ENCODE peak calls at places on chromosomes 1 and 21, in nine cellular contexts. One of them, this sample, is unnamed.

GRCh38 chr1:173531069-173531693 is 54.0 kb downstream of the PRDX6 start:
- ATAC-seq in central memory CD8-positive, alpha-beta T cell: no peak
- ATAC-seq in naive thymus-derived CD8-positive, alpha-beta T cell: no peak
- ATAC-seq in activated CD4-positive, alpha-beta T cell treated with anti-CD3 and anti-CD28 coated beads for 36 hours: no peak
- ATAC-seq in CD4-positive, alpha-beta T cell: no peak
- ATAC-seq in left lung: no peak
- ATAC-seq in T-cell: no peak
- ATAC-seq in effector memory CD8-positive, alpha-beta T cell: no peak
- ATAC-seq in gastroesophageal sphincter: no peak
- ATAC-seq in this sample: peak

GRCh38 chr1:205585169-205585834 is 46.5 kb downstream of the ELK4 start:
- ATAC-seq in central memory CD8-positive, alpha-beta T cell: no peak
- ATAC-seq in naive thymus-derived CD8-positive, alpha-beta T cell: no peak
- ATAC-seq in activated CD4-positive, alpha-beta T cell treated with anti-CD3 and anti-CD28 coated beads for 36 hours: no peak
- ATAC-seq in CD4-positive, alpha-beta T cell: no peak
- ATAC-seq in left lung: no peak
- ATAC-seq in T-cell: no peak
- ATAC-seq in effector memory CD8-positive, alpha-beta T cell: no peak
- ATAC-seq in gastroesophageal sphincter: no peak
- ATAC-seq in this sample: no peak

GRCh38 chr1:202923533-202923932 is 3.5 kb downstream of the KLHL12 start:
- ATAC-seq in central memory CD8-positive, alpha-beta T cell: no peak
- ATAC-seq in naive thymus-derived CD8-positive, alpha-beta T cell: no peak
- ATAC-seq in activated CD4-positive, alpha-beta T cell treated with anti-CD3 and anti-CD28 coated beads for 36 hours: no peak
- ATAC-seq in CD4-positive, alpha-beta T cell: no peak
- ATAC-seq in left lung: no peak
- ATAC-seq in T-cell: no peak
- ATAC-seq in effector memory CD8-positive, alpha-beta T cell: no peak
- ATAC-seq in gastroesophageal sphincter: no peak
- ATAC-seq in this sample: no peak

GRCh38 chr1:10652626-10653025 is 143.8 kb downstream of the CASZ1 start:
- ATAC-seq in central memory CD8-positive, alpha-beta T cell: no peak
- ATAC-seq in naive thymus-derived CD8-positive, alpha-beta T cell: no peak
- ATAC-seq in activated CD4-positive, alpha-beta T cell treated with anti-CD3 and anti-CD28 coated beads for 36 hours: no peak
- ATAC-seq in CD4-positive, alpha-beta T cell: no peak
- ATAC-seq in left lung: peak
- ATAC-seq in T-cell: no peak
- ATAC-seq in effector memory CD8-positive, alpha-beta T cell: no peak
- ATAC-seq in gastroesophageal sphincter: no peak
- ATAC-seq in this sample: no peak

GRCh38 chr1:224739303-224739996 is 123.3 kb downstream of the CNIH3 start:
- ATAC-seq in central memory CD8-positive, alpha-beta T cell: no peak
- ATAC-seq in naive thymus-derived CD8-positive, alpha-beta T cell: no peak
- ATAC-seq in activated CD4-positive, alpha-beta T cell treated with anti-CD3 and anti-CD28 coated beads for 36 hours: no peak
- ATAC-seq in CD4-positive, alpha-beta T cell: no peak
- ATAC-seq in left lung: no peak
- ATAC-seq in T-cell: no peak
- ATAC-seq in effector memory CD8-positive, alpha-beta T cell: no peak
- ATAC-seq in gastroesophageal sphincter: no peak
- ATAC-seq in this sample: no peak

GRCh38 chr1:109668123-109668800 is 405 bp downstream of the GSTM2 start:
- ATAC-seq in central memory CD8-positive, alpha-beta T cell: peak
- ATAC-seq in naive thymus-derived CD8-positive, alpha-beta T cell: peak
- ATAC-seq in activated CD4-positive, alpha-beta T cell treated with anti-CD3 and anti-CD28 coated beads for 36 hours: peak
- ATAC-seq in CD4-positive, alpha-beta T cell: peak
- ATAC-seq in left lung: peak
- ATAC-seq in T-cell: peak
- ATAC-seq in effector memory CD8-positive, alpha-beta T cell: no peak
- ATAC-seq in gastroesophageal sphincter: no peak
- ATAC-seq in this sample: peak

GRCh38 chr1:108045370-108045950 is 80.5 kb upstream of the VAV3 start:
- ATAC-seq in central memory CD8-positive, alpha-beta T cell: no peak
- ATAC-seq in naive thymus-derived CD8-positive, alpha-beta T cell: no peak
- ATAC-seq in activated CD4-positive, alpha-beta T cell treated with anti-CD3 and anti-CD28 coated beads for 36 hours: peak
- ATAC-seq in CD4-positive, alpha-beta T cell: peak
- ATAC-seq in left lung: no peak
- ATAC-seq in T-cell: peak
- ATAC-seq in effector memory CD8-positive, alpha-beta T cell: no peak
- ATAC-seq in gastroesophageal sphincter: no peak
- ATAC-seq in this sample: no peak

GRCh38 chr1:1162597-1163537 is 10.8 kb upstream of the TTLL10 start:
- ATAC-seq in central memory CD8-positive, alpha-beta T cell: no peak
- ATAC-seq in naive thymus-derived CD8-positive, alpha-beta T cell: no peak
- ATAC-seq in activated CD4-positive, alpha-beta T cell treated with anti-CD3 and anti-CD28 coated beads for 36 hours: no peak
- ATAC-seq in CD4-positive, alpha-beta T cell: no peak
- ATAC-seq in left lung: peak
- ATAC-seq in T-cell: no peak
- ATAC-seq in effector memory CD8-positive, alpha-beta T cell: no peak
- ATAC-seq in gastroesophageal sphincter: no peak
- ATAC-seq in this sample: no peak

GRCh38 chr21:35699360-35699759 is 361.0 kb downstream of the SETD4 start:
- ATAC-seq in central memory CD8-positive, alpha-beta T cell: no peak
- ATAC-seq in naive thymus-derived CD8-positive, alpha-beta T cell: no peak
- ATAC-seq in activated CD4-positive, alpha-beta T cell treated with anti-CD3 and anti-CD28 coated beads for 36 hours: no peak
- ATAC-seq in CD4-positive, alpha-beta T cell: no peak
- ATAC-seq in left lung: peak
- ATAC-seq in T-cell: no peak
- ATAC-seq in effector memory CD8-positive, alpha-beta T cell: no peak
- ATAC-seq in gastroesophageal sphincter: no peak
- ATAC-seq in this sample: no peak

GRCh38 chr1:27785763-27786162 is 12.7 kb downstream of the STX12 start:
- ATAC-seq in central memory CD8-positive, alpha-beta T cell: no peak
- ATAC-seq in naive thymus-derived CD8-positive, alpha-beta T cell: no peak
- ATAC-seq in activated CD4-positive, alpha-beta T cell treated with anti-CD3 and anti-CD28 coated beads for 36 hours: no peak
- ATAC-seq in CD4-positive, alpha-beta T cell: no peak
- ATAC-seq in left lung: peak
- ATAC-seq in T-cell: no peak
- ATAC-seq in effector memory CD8-positive, alpha-beta T cell: no peak
- ATAC-seq in gastroesophageal sphincter: no peak
- ATAC-seq in this sample: peak

GRCh38 chr21:40404319-40404906 is 442.5 kb downstream of the DSCAM start:
- ATAC-seq in central memory CD8-positive, alpha-beta T cell: no peak
- ATAC-seq in naive thymus-derived CD8-positive, alpha-beta T cell: no peak
- ATAC-seq in activated CD4-positive, alpha-beta T cell treated with anti-CD3 and anti-CD28 coated beads for 36 hours: no peak
- ATAC-seq in CD4-positive, alpha-beta T cell: no peak
- ATAC-seq in left lung: peak
- ATAC-seq in T-cell: no peak
- ATAC-seq in effector memory CD8-positive, alpha-beta T cell: no peak
- ATAC-seq in gastroesophageal sphincter: peak
- ATAC-seq in this sample: no peak

GRCh38 chr1:223765036-223765718 is 52.8 kb downstream of the CAPN2 start:
- ATAC-seq in central memory CD8-positive, alpha-beta T cell: no peak
- ATAC-seq in naive thymus-derived CD8-positive, alpha-beta T cell: no peak
- ATAC-seq in activated CD4-positive, alpha-beta T cell treated with anti-CD3 and anti-CD28 coated beads for 36 hours: no peak
- ATAC-seq in CD4-positive, alpha-beta T cell: no peak
- ATAC-seq in left lung: peak
- ATAC-seq in T-cell: no peak
- ATAC-seq in effector memory CD8-positive, alpha-beta T cell: no peak
- ATAC-seq in gastroesophageal sphincter: peak
- ATAC-seq in this sample: peak

GRCh38 chr1:240019524-240019923 is 72.2 kb upstream of the FMN2 start:
- ATAC-seq in central memory CD8-positive, alpha-beta T cell: no peak
- ATAC-seq in naive thymus-derived CD8-positive, alpha-beta T cell: no peak
- ATAC-seq in activated CD4-positive, alpha-beta T cell treated with anti-CD3 and anti-CD28 coated beads for 36 hours: no peak
- ATAC-seq in CD4-positive, alpha-beta T cell: no peak
- ATAC-seq in left lung: no peak
- ATAC-seq in T-cell: no peak
- ATAC-seq in effector memory CD8-positive, alpha-beta T cell: no peak
- ATAC-seq in gastroesophageal sphincter: no peak
- ATAC-seq in this sample: no peak

GRCh38 chr1:163346326-163346870 is 24.6 kb downstream of the NUF2 start:
- ATAC-seq in central memory CD8-positive, alpha-beta T cell: no peak
- ATAC-seq in naive thymus-derived CD8-positive, alpha-beta T cell: no peak
- ATAC-seq in activated CD4-positive, alpha-beta T cell treated with anti-CD3 and anti-CD28 coated beads for 36 hours: no peak
- ATAC-seq in CD4-positive, alpha-beta T cell: no peak
- ATAC-seq in left lung: no peak
- ATAC-seq in T-cell: no peak
- ATAC-seq in effector memory CD8-positive, alpha-beta T cell: no peak
- ATAC-seq in gastroesophageal sphincter: no peak
- ATAC-seq in this sample: peak

GRCh38 chr1:54814148-54814498 is 13.0 kb upstream of the TTC22 start:
- ATAC-seq in central memory CD8-positive, alpha-beta T cell: no peak
- ATAC-seq in naive thymus-derived CD8-positive, alpha-beta T cell: no peak
- ATAC-seq in activated CD4-positive, alpha-beta T cell treated with anti-CD3 and anti-CD28 coated beads for 36 hours: no peak
- ATAC-seq in CD4-positive, alpha-beta T cell: no peak
- ATAC-seq in left lung: no peak
- ATAC-seq in T-cell: no peak
- ATAC-seq in effector memory CD8-positive, alpha-beta T cell: no peak
- ATAC-seq in gastroesophageal sphincter: no peak
- ATAC-seq in this sample: no peak

GRCh38 chr1:30868833-30869435 is 39.6 kb downstream of the SDC3 start:
- ATAC-seq in central memory CD8-positive, alpha-beta T cell: no peak
- ATAC-seq in naive thymus-derived CD8-positive, alpha-beta T cell: no peak
- ATAC-seq in activated CD4-positive, alpha-beta T cell treated with anti-CD3 and anti-CD28 coated beads for 36 hours: no peak
- ATAC-seq in CD4-positive, alpha-beta T cell: no peak
- ATAC-seq in left lung: no peak
- ATAC-seq in T-cell: no peak
- ATAC-seq in effector memory CD8-positive, alpha-beta T cell: peak
- ATAC-seq in gastroesophageal sphincter: no peak
- ATAC-seq in this sample: no peak

GRCh38 chr1:113320972-113321680 is 69.2 kb upstream of the MAGI3 start:
- ATAC-seq in central memory CD8-positive, alpha-beta T cell: no peak
- ATAC-seq in naive thymus-derived CD8-positive, alpha-beta T cell: no peak
- ATAC-seq in activated CD4-positive, alpha-beta T cell treated with anti-CD3 and anti-CD28 coated beads for 36 hours: no peak
- ATAC-seq in CD4-positive, alpha-beta T cell: no peak
- ATAC-seq in left lung: peak
- ATAC-seq in T-cell: no peak
- ATAC-seq in effector memory CD8-positive, alpha-beta T cell: no peak
- ATAC-seq in gastroesophageal sphincter: no peak
- ATAC-seq in this sample: no peak

GRCh38 chr1:39969048-39969447 is 14.1 kb downstream of the MFSD2A start:
- ATAC-seq in central memory CD8-positive, alpha-beta T cell: no peak
- ATAC-seq in naive thymus-derived CD8-positive, alpha-beta T cell: no peak
- ATAC-seq in activated CD4-positive, alpha-beta T cell treated with anti-CD3 and anti-CD28 coated beads for 36 hours: no peak
- ATAC-seq in CD4-positive, alpha-beta T cell: no peak
- ATAC-seq in left lung: peak
- ATAC-seq in T-cell: no peak
- ATAC-seq in effector memory CD8-positive, alpha-beta T cell: no peak
- ATAC-seq in gastroesophageal sphincter: no peak
- ATAC-seq in this sample: peak

GRCh38 chr1:247119600-247120407 is 15.6 kb upstream of the ZNF669 start:
- ATAC-seq in central memory CD8-positive, alpha-beta T cell: no peak
- ATAC-seq in naive thymus-derived CD8-positive, alpha-beta T cell: no peak
- ATAC-seq in activated CD4-positive, alpha-beta T cell treated with anti-CD3 and anti-CD28 coated beads for 36 hours: no peak
- ATAC-seq in CD4-positive, alpha-beta T cell: no peak
- ATAC-seq in left lung: no peak
- ATAC-seq in T-cell: no peak
- ATAC-seq in effector memory CD8-positive, alpha-beta T cell: no peak
- ATAC-seq in gastroesophageal sphincter: no peak
- ATAC-seq in this sample: peak

GRCh38 chr1:115475901-115476300 is 137.9 kb upstream of the NGF start:
- ATAC-seq in central memory CD8-positive, alpha-beta T cell: no peak
- ATAC-seq in naive thymus-derived CD8-positive, alpha-beta T cell: no peak
- ATAC-seq in activated CD4-positive, alpha-beta T cell treated with anti-CD3 and anti-CD28 coated beads for 36 hours: no peak
- ATAC-seq in CD4-positive, alpha-beta T cell: no peak
- ATAC-seq in left lung: peak
- ATAC-seq in T-cell: no peak
- ATAC-seq in effector memory CD8-positive, alpha-beta T cell: no peak
- ATAC-seq in gastroesophageal sphincter: no peak
- ATAC-seq in this sample: no peak